ENCODE peak calls at places on chromosomes 7 and 10, in seven cellular contexts. K is MM.1S, I is stomach, Q is heart right ventricle, H is hepatocyte, N is suprapubic skin, E is kidney. O is an unnamed sample.

GRCh38 chr7:154690411-154690810 is 312.5 kb downstream of the PAXIP1 start:
- DNase-seq in N (no peak), Q (no peak), I (no peak), H (no peak), K (no peak), E (no peak), O (no peak)

GRCh38 chr7:23247602-23248335 is 1.2 kb downstream of the GPNMB start:
- DNase-seq in H (no peak), K (no peak), I (no peak), E (peak; percentile 66), Q (peak; percentile 55), N (no peak), O (peak; percentile 32)

GRCh38 chr10:102473445-102474331 is 22.3 kb upstream of the C10orf95 start:
- DNase-seq in K (no peak), Q (no peak), E (no peak), N (no peak), H (no peak), I (no peak), O (no peak)

GRCh38 chr10:97886264-97886663 is 36.6 kb downstream of the GOLGA7B start:
- DNase-seq in E (no peak), H (no peak), Q (no peak), N (no peak), I (no peak), K (no peak), O (no peak)

GRCh38 chr7:128103498-128104108 is 72.4 kb upstream of the LRRC4 start:
- DNase-seq in I (no peak), K (no peak), N (no peak), H (no peak), E (no peak), Q (peak; percentile 55), O (peak; percentile 32)

GRCh38 chr10:115979576-115979975 is 293.4 kb downstream of the GFRA1 start:
- DNase-seq in H (no peak), I (no peak), N (no peak), E (no peak), K (no peak), Q (no peak), O (no peak)

GRCh38 chr10:35387768-35388167 is 51.5 kb downstream of the CCNY start:
- DNase-seq in N (no peak), K (no peak), Q (no peak), H (no peak), E (no peak), I (peak; percentile 49), O (no peak)

GRCh38 chr10:84541289-84541637 is 212.9 kb downstream of the CCSER2 start:
- DNase-seq in I (no peak), E (no peak), K (no peak), Q (no peak), N (no peak), H (no peak), O (no peak)

GRCh38 chr10:80407836-80408197 is 534 bp upstream of the PRXL2A start:
- DNase-seq in K (no peak), H (peak; percentile 68), E (no peak), N (no peak), Q (peak; percentile 34), I (no peak), O (no peak)

GRCh38 chr7:144468990-144469732 is 65.7 kb upstream of the NOBOX start:
- DNase-seq in E (no peak), K (no peak), I (no peak), N (no peak), H (peak; percentile 66), Q (no peak), O (no peak)

GRCh38 chr10:68831961-68832455 is 4.7 kb downstream of the STOX1 start:
- DNase-seq in I (no peak), E (no peak), Q (no peak), K (no peak), H (no peak), N (no peak), O (no peak)

GRCh38 chr10:94358480-94358879 is 4.3 kb downstream of the NOC3L start:
- DNase-seq in E (no peak), N (no peak), I (no peak), H (no peak), K (no peak), Q (no peak), O (no peak)

GRCh38 chr10:69338133-69338456 is 59.8 kb downstream of the HK1 start:
- DNase-seq in I (no peak), K (no peak), N (no peak), Q (no peak), H (no peak), E (no peak), O (no peak)

GRCh38 chr10:132044803-132045202 is 20.9 kb upstream of the JAKMIP3 start:
- DNase-seq in K (no peak), N (no peak), E (no peak), Q (no peak), I (no peak), H (no peak), O (no peak)

DNA sequence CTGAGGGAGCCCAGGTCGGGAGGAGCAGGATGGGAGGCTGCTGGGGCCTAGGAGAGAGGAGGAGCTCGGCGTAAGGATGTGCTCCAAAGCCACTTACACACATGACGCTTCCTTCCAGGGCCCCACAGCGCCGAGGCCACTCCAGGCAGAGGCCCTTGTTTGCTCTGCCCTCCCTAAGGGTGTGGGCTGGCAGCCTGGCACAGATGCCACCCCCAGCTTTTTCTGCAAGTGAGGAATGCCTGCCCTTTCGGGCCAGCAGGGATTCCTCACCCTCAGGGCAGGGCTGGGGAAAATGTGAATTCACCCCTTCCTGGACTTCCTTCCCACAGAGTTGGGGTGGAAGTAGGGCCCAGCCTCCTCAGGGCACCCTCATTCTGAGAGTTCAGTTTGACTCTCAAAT is 5.6 kb upstream of the AQP1 start:
- DNase-seq in Q (peak; percentile 16), H (no peak), N (no peak), E (no peak), I (no peak), K (no peak), O (no peak)
- H3K27ac ChIP-seq in Q (peak overlapping the region; percentile 69), H (no peak overlapping the region), N (no peak overlapping the region), E (no peak overlapping the region), I (no peak overlapping the region), K (no peak overlapping the region), O (peak overlapping the region; percentile 77)

DNA sequence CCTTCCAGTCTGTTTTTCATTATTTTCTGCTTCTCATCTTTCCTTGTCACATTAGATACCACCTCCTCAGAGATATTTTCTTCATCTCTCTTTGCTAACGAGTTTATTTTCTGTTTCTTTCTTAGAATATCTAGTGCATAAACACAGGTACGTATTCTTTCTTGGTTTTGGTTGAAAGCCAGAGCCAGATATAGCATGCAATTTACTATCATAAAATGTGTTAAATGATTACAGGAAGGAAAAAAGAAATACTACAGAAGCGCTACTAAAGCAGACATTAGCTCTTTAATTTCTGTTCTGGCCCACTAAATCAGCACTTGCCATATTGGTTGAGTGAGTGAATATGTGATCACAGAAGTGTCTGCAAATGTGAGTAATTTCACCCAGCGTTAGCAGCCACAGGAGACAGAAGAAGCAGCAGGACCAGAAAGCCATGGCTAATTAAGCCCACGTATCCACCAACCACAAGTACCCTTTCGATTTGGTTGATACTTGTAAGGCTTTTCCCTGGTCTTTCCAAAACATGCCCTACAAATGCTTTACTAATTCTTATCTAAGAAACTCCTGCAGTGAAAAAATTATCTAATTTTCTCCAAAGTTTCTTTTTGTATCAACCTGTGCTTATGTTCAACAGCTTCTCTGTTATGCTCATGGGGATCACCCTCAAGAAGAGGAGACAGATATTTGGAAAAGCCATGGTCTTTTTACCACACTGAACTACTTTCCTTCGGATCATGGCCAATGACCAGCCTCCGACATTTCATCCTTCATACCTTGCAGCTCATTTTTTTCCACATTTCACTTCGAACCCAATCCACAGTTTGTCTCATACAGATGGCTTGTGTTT is 23.1 kb upstream of the MACC1 start:
- DNase-seq in H (no peak), I (no peak), N (no peak), Q (no peak), E (no peak), K (no peak), O (no peak)
- H3K4me1 ChIP-seq in H (peaks cover 7% of the 10 kb centered on the region), I (no peaks in the 10 kb centered on the region), N (peaks cover 21% of the 10 kb centered on the region), Q (no peaks in the 10 kb centered on the region), E (no peaks in the 10 kb centered on the region), K (peaks cover 31% of the 10 kb centered on the region), O (peaks cover 15% of the 10 kb centered on the region)

GRCh38 chr7:150627959-150628358 is 4.2 kb downstream of the GIMAP6 start:
- DNase-seq in I (no peak), Q (no peak), N (no peak), E (no peak), K (no peak), H (no peak), O (no peak)

GRCh38 chr7:150629347-150629746 is 2.8 kb downstream of the GIMAP6 start:
- DNase-seq in K (no peak), Q (peak; percentile 53), H (no peak), N (no peak), I (no peak), E (no peak), O (no peak)

GRCh38 chr7:150631084-150631824 is 931 bp downstream of the GIMAP6 start:
- DNase-seq in N (no peak), I (no peak), H (no peak), Q (peak; percentile 66), E (peak; percentile 80), K (no peak), O (no peak)

GRCh38 chr7:150633926-150634325 is 1.7 kb upstream of the GIMAP6 start:
- DNase-seq in I (no peak), N (no peak), Q (no peak), E (no peak), H (no peak), K (no peak), O (no peak)

DNA sequence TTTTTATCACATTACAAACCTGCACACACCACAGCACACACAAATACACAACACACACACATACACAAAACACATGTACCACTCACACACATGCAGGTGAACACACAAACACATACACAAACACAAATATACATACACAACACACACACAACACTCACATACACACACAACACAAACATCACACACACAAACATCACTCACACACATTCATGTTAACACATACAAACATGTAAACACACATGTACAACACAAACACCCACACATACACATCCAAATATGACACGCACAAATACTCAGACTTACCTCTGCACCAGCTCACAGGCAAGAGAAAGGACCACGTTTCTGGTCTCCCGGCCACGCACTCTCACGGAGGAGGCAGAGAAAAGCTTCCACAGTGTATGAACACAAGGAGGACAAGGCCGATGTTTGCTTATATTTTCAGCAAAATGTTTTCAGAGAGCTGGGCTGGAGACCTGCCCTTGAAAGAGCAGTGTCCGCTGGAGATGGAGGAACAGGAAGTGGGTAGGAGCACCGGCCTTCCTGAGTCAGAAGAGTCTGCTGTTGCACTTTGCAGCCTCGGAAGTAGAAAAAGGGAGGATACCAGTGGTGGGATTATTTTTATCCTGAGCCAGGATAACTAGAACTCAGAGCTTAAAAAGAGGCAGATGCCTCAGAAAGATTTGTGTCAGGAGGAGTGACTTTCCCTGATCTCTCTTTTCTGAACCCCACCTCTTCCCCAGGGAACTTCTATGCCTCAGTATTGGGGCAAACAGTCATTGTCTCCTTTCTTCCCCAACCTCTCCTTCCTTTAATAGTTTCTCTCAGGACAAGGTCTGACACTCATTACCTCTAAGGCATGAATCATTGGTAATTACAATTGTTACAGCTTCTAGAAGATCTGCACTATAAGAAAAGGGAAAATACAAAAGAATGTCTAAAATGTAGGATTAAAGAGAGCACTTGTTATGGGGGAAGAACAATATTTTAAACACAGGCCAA is at the start of gene GIMAP6:
- DNase-seq in I (no peak), E (no peak), Q (peak; percentile 18), K (no peak), N (no peak), H (no peak), O (no peak)
- H3K4me3 ChIP-seq in I (peak within 1 kb of the TSS; percentile 44), E (peak within 1 kb of the TSS; percentile 49), Q (peak within 1 kb of the TSS; percentile 47), K (no peak within 1 kb of the TSS), N (peak within 1 kb of the TSS; percentile 40), H (no peak within 1 kb of the TSS), O (no peak within 1 kb of the TSS)

GRCh38 chr10:128912568-128913311 is 554.3 kb upstream of the MGMT start:
- DNase-seq in H (no peak), K (peak; percentile 71), N (no peak), I (no peak), Q (no peak), E (no peak), O (no peak)
- H3K27ac ChIP-seq in H (no peak overlapping the region), K (peak overlapping the region; percentile 69), N (no peak overlapping the region), I (no peak overlapping the region), Q (no peak overlapping the region), E (no peak overlapping the region), O (no peak overlapping the region)